ENCODE peak calls at places on chromosomes 16 and 17, in four cellular contexts. Z is neuronal stem cell, E is tibial artery, N is thyroid gland. Y is an unnamed sample. For H3K4me1, the result is how much of the 10 kb centered on the place peaks cover.

GRCh38 chr17:49031965-49032928 is 35.1 kb downstream of the IGF2BP1 start:
- DNase-seq in N (peak), E (no peak), Z (peak), Y (peak)

GRCh38 chr16:82344157-82344556 is 174.1 kb upstream of the MPHOSPH6 start:
- DNase-seq in Z (no peak), N (no peak), E (no peak), Y (no peak)

GRCh38 chr17:36008998-36009665 is 7.8 kb upstream of the CCL15 start:
- DNase-seq in E (no peak), N (no peak), Z (no peak), Y (peak)

GRCh38 chr16:83853834-83854233 is 45.1 kb upstream of the MLYCD start:
- DNase-seq in Z (no peak), E (no peak), N (no peak), Y (no peak)

GRCh38 chr17:16662936-16663335 is 9.3 kb upstream of the ZNF624 start:
- DNase-seq in N (no peak), E (no peak), Z (no peak), Y (peak)

GRCh38 chr16:78515421-78515820 is 416.0 kb downstream of the WWOX start:
- DNase-seq in E (no peak), Z (no peak), N (no peak), Y (no peak)

GRCh38 chr16:11100239-11100750 is 155.7 kb downstream of the SOCS1 start:
- DNase-seq in Z (no peak), N (peak), E (peak), Y (no peak)

GRCh38 chr17:28986714-28987367 is 19.0 kb downstream of the SEZ6 start:
- DNase-seq in N (no peak), E (no peak), Z (no peak), Y (no peak)

GRCh38 chr16:77335652-77336234 is 99.1 kb downstream of the ADAMTS18 start:
- DNase-seq in E (no peak), N (no peak), Z (no peak), Y (no peak)

GRCh38 chr16:67197704-67198103 is 1.2 kb upstream of the ELMO3 start:
- DNase-seq in E (no peak), N (no peak), Z (no peak), Y (no peak)

GRCh38 chr17:44350733-44351226 is 5.7 kb downstream of the GRN start:
- DNase-seq in E (no peak), Z (peak), N (peak), Y (peak)

GRCh38 chr17:64077409-64077808 is 52.5 kb downstream of the ERN1 start:
- DNase-seq in E (no peak), N (peak), Z (no peak), Y (no peak)

DNA sequence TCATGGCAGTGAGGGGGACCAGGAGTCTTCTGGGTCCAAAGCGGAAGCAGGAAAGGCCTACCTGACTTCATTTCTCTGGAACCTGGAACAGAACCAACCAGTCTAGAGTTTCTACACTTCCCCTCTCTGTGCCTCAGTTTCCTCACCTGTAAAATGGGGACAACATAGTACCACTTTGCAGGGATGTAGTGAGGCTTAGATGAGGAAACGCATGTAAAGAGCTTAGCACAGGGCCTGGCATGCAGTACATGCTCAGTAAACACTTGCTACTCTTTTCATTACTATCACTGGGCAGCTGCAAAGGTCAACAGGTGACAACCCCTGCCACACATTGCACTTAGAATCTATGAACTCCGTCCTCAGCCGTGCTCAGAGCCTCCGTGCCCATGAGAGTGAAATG is 24.2 kb downstream of the MYO15A start:
- DNase-seq in Z (no peak), E (no peak), N (no peak), Y (no peak)
- H3K27ac ChIP-seq in Z (no peak), E (no peak), N (no peak), Y (no peak)

DNA sequence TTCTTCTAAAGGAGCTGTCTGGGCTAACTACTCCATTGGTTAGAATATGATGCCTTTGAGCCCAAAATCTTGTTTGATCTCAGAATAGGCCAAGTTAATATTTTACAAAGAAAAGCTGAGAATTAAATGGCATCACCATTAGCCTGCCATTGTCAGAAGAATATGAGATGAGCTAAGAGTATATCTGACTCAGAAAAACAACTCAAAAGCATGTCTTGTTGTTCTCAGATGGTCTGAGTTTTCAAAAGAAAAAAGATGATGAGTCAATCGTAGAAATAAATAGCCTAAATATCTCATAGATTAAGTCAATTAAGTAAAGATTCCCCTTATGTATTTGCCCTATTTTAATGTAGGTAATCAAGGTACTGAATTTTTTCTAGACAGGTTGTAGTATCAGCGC is 197.1 kb upstream of the TBX2 start:
- DNase-seq in Z (no peak), N (no peak), E (no peak), Y (no peak)
- H3K4me1 ChIP-seq in Z (under half), N (half or more), E (under half), Y (under half)

GRCh38 chr17:78939615-78940014 is 14.4 kb upstream of the TIMP2 start:
- DNase-seq in Z (no peak), E (no peak), N (no peak), Y (no peak)
- H3K27ac ChIP-seq in Z (no peak), E (no peak), N (no peak), Y (no peak)

GRCh38 chr16:85564277-85565051 is 48.7 kb upstream of the GSE1 start:
- DNase-seq in N (peak), E (no peak), Z (no peak), Y (peak)
- H3K4me1 ChIP-seq in N (under half), E (under half), Z (under half), Y (under half)

GRCh38 chr17:81566461-81567126 is 14.4 kb upstream of the FAAP100 start:
- DNase-seq in N (peak), Z (no peak), E (peak), Y (peak)
- H3K27ac ChIP-seq in N (peak), Z (no peak), E (peak), Y (peak)

Y was measured in mammary epithelial cell.